ENCODE peak calls at places on chromosomes 12 and 14, in eight cellular contexts. P is aorta, B is upper lobe of left lung, Z is adrenal gland, X is pancreas, Q is GM23248, R is HepG2, E is fibroblast of lung. U is an unnamed sample. For H3K27me3, the result is how much of the 10 kb centered on the place peaks cover.

GRCh38 chr12:78959556-78959955 is 95.0 kb downstream of the SYT1 start:
- DNase-seq in B (no peak), Q (peak), X (no peak), R (no peak), Z (no peak), P (no peak), E (no peak), U (no peak)

GRCh38 chr12:115451151-115451784 is 767.3 kb upstream of the TBX3 start:
- DNase-seq in R (no peak), E (no peak), P (no peak), Q (no peak), B (no peak), Z (no peak), X (no peak), U (no peak)

GRCh38 chr12:124418791-124419190 is 123.9 kb downstream of the RFLNA start:
- DNase-seq in Z (no peak), E (no peak), P (no peak), Q (no peak), X (no peak), B (no peak), R (no peak), U (no peak)

GRCh38 chr12:60704171-60704914 is 1108.5 kb downstream of the SLC16A7 start:
- DNase-seq in R (no peak), Q (no peak), B (no peak), Z (no peak), P (no peak), X (no peak), E (no peak), U (no peak)

GRCh38 chr12:44875954-44876553 is at the start of gene NELL2:
- DNase-seq in E (peak), R (no peak), B (peak), Z (peak), Q (peak), P (peak), X (peak), U (peak)

GRCh38 chr12:39127401-39127800 is 222.0 kb upstream of the CPNE8 start:
- DNase-seq in P (no peak), R (peak), B (no peak), X (no peak), E (no peak), Q (peak), Z (peak), U (peak)

GRCh38 chr12:40226652-40227051 is 1.9 kb downstream of the LRRK2 start:
- DNase-seq in Z (peak), E (peak), P (peak), Q (peak), B (no peak), X (peak), R (no peak), U (no peak)

GRCh38 chr12:59084758-59085383 is 164.6 kb upstream of the LRIG3 start:
- DNase-seq in Q (peak), R (no peak), X (no peak), E (peak), Z (no peak), B (no peak), P (no peak), U (no peak)

GRCh38 chr14:96629558-96630222 is 127.5 kb downstream of the PAPOLA start:
- DNase-seq in X (no peak), E (no peak), R (no peak), P (no peak), B (no peak), Q (no peak), Z (no peak), U (no peak)

GRCh38 chr12:128076188-128076587 is 190.8 kb upstream of the TMEM132C start:
- DNase-seq in B (no peak), X (no peak), Q (peak), P (no peak), E (no peak), Z (peak), R (no peak), U (peak)

GRCh38 chr12:111430418-111431353 is 25.0 kb downstream of the SH2B3 start:
- DNase-seq in B (peak), R (no peak), P (no peak), X (no peak), E (no peak), Q (no peak), Z (no peak), U (no peak)

GRCh38 chr12:51323966-51324895 is at the start of gene BIN2:
- DNase-seq in P (peak), Q (no peak), R (no peak), Z (peak), X (peak), B (peak), E (no peak), U (no peak)

GRCh38 chr12:99138397-99138796 is 493.3 kb downstream of the APAF1 start:
- DNase-seq in B (no peak), R (no peak), Q (no peak), E (no peak), X (no peak), Z (no peak), P (no peak), U (no peak)

GRCh38 chr14:50763386-50764007 is 67.5 kb downstream of the NIN start:
- DNase-seq in Z (no peak), X (peak), B (no peak), R (no peak), P (no peak), Q (peak), E (peak), U (no peak)

GRCh38 chr14:58637391-58638230 is at the start of gene DACT1:
- DNase-seq in Z (peak), E (peak), X (peak), P (peak), Q (peak), R (no peak), B (peak), U (peak)

GRCh38 chr14:73977896-73978295 is 27.8 kb downstream of the COQ6 start:
- DNase-seq in R (no peak), P (no peak), E (peak), X (no peak), Z (no peak), B (no peak), Q (no peak), U (no peak)

GRCh38 chr14:68891851-68892660 is 87.0 kb downstream of the ACTN1 start:
- DNase-seq in X (no peak), Q (peak), Z (no peak), P (no peak), E (peak), B (peak), R (no peak), U (no peak)

GRCh38 chr14:26290007-26290530 is 307.8 kb downstream of the NOVA1 start:
- DNase-seq in E (peak), Q (peak), X (no peak), B (no peak), P (no peak), Z (no peak), R (no peak), U (no peak)

GRCh38 chr12:39451977-39452376 is 9.1 kb upstream of the KIF21A start:
- DNase-seq in R (no peak), Z (no peak), P (no peak), X (no peak), E (no peak), B (no peak), Q (no peak), U (no peak)

GRCh38 chr14:89337161-89337560 is 79.9 kb downstream of the FOXN3 start:
- DNase-seq in Z (no peak), P (no peak), Q (peak), X (no peak), E (no peak), B (no peak), R (peak), U (no peak)

GRCh38 chr14:105330491-105330895 is 15.9 kb downstream of the PACS2 start:
- DNase-seq in E (no peak), P (peak), Q (peak), X (peak), B (peak), Z (peak), R (no peak), U (no peak)

GRCh38 chr14:103743691-103744090 is 28.1 kb downstream of the ZFYVE21 start:
- DNase-seq in X (no peak), Q (no peak), P (no peak), R (no peak), B (no peak), E (no peak), Z (no peak), U (no peak)

GRCh38 chr14:93285048-93285447 is 47.8 kb downstream of the BTBD7 start:
- DNase-seq in Z (peak), E (peak), X (no peak), P (no peak), Q (peak), R (no peak), B (no peak), U (no peak)

GRCh38 chr14:28772613-28773012 is 6.0 kb downstream of the FOXG1 start:
- DNase-seq in P (no peak), Q (no peak), B (no peak), R (no peak), X (no peak), Z (no peak), E (no peak), U (no peak)

GRCh38 chr14:22314183-22314820 is 274.7 kb downstream of the DAD1 start:
- DNase-seq in Z (peak), Q (peak), X (no peak), R (peak), E (peak), P (no peak), B (no peak), U (peak)

GRCh38 chr14:105480807-105481801 is 5.6 kb upstream of the CRIP1 start:
- DNase-seq in Q (peak), X (peak), Z (peak), B (peak), E (peak), R (peak), P (peak), U (peak)

GRCh38 chr12:7090222-7090998 is 1.8 kb downstream of the C1R start:
- DNase-seq in X (no peak), R (no peak), E (no peak), Q (peak), P (no peak), B (no peak), Z (peak), U (no peak)

GRCh38 chr12:15562263-15562662 is 226.9 kb downstream of the EPS8 start:
- DNase-seq in E (no peak), X (no peak), B (no peak), P (no peak), Z (no peak), R (no peak), Q (no peak), U (no peak)

GRCh38 chr12:66603458-66603857 is 75.4 kb downstream of the GRIP1 start:
- DNase-seq in X (no peak), Z (no peak), Q (no peak), P (no peak), R (no peak), B (no peak), E (no peak), U (no peak)

GRCh38 chr12:43117226-43117930 is 434.6 kb downstream of the ADAMTS20 start:
- DNase-seq in X (no peak), P (no peak), E (no peak), Z (no peak), Q (no peak), B (no peak), R (no peak), U (no peak)

GRCh38 chr12:99390707-99391106 is 256.8 kb upstream of the GARIN6 start:
- DNase-seq in P (peak), E (no peak), X (no peak), R (no peak), Z (peak), B (peak), Q (peak), U (no peak)

DNA sequence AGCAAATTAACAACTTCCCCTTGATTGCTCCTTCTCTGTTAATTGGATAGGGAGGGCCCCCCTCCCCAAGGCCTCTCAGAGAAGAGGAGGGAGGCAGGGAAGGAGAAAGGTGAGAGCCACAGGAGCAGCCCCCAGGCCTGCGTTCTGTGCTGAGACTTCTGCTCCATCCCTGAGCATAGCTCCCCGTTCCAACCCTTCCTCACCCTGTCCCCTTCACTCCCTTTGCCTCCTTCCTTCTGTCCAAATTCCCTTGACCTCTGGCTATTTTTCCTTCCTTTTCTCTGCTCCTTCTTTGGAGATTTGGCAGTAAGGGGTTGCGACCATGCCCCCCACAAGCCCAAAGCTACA is 793 bp upstream of the ASIC1 start:
- DNase-seq in P (no peak), B (no peak), Z (no peak), Q (no peak), X (no peak), E (no peak), R (no peak), U (no peak)
- H3K27me3 ChIP-seq in P (under half), B (under half), Z (under half), Q (under half), X (under half), E (under half), R (half or more), U (under half)

GRCh38 chr14:36054353-36055051 is 122.0 kb downstream of the PTCSC3 start:
- DNase-seq in Z (peak), Q (no peak), B (no peak), P (no peak), E (no peak), R (no peak), X (no peak), U (no peak)
- H3K27me3 ChIP-seq in Z (under half), Q (under half), B (under half), P (under half), E (under half), R (under half), X (under half), U (under half)

DNA sequence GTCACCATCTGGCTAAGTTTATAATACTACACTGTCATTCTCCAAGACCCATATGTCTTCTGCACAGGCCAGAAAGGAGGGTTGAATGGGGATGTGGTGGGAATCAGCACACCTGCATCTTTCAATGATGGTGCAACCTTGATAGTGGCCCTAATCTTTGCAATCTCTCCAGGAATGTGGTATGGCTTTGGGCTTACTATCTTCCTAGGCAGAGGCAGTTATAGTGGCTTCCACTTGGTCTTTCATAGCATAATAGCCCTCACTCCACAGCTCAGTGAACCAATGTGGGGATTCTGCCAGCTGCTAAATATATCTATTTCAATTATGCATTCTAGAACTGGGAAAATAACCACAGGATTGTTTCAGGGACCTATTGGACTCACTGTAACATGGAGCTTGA is 61.8 kb upstream of the ATP2B1 start:
- DNase-seq in E (peak), X (no peak), Q (no peak), B (no peak), R (no peak), P (no peak), Z (no peak), U (no peak)
- H3K27me3 ChIP-seq in E (under half), X (under half), Q (under half), B (under half), R (under half), P (under half), Z (under half), U (under half)

DNA sequence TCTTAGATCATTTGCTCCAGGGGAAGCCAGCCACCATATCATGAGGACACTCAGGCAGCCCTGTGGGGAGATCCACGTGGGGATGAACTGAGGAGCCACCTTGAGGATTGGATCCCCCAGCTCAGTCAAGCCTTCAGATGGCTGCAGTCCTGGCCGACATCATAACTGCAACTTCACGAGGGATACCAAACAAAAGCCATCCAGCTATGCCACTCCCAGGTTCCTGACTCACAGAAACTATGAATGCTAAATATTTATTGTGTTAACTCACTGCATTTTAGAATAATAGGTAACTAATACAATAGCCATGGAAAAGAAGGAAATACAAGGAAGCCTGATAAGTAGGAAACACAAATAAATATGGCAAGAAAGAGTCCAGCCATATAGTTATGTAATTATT is 42.1 kb upstream of the FAM222A start:
- DNase-seq in Q (no peak), B (no peak), E (no peak), R (no peak), X (no peak), P (no peak), Z (no peak), U (no peak)
- H3K27me3 ChIP-seq in Q (under half), B (under half), E (under half), R (under half), X (under half), P (under half), Z (under half), U (under half)

U was measured in colonic mucosa.